ENCODE peak calls at places on chromosome X, in four cellular contexts. One of them, this sample, is unnamed.
A peak's percentile ranks its signal among the peaks of the same experiment; 100 is the strongest.

GRCh38 chrX:11446331-11446730 is 153.1 kb downstream of the AMELX start:
- DNase-seq in IMR-90: peak; percentile 55
- DNase-seq in right lobe of liver: no peak
- DNase-seq in body of pancreas: no peak
- DNase-seq in this sample: no peak

GRCh38 chrX:70769659-70770232 is 138.8 kb downstream of the TEX11 start:
- DNase-seq in right lobe of liver: no peak
- DNase-seq in body of pancreas: no peak
- DNase-seq in IMR-90: peak; percentile 5
- DNase-seq in this sample: no peak

GRCh38 chrX:85561216-85561615 is 181.8 kb upstream of the POF1B start:
- DNase-seq in body of pancreas: no peak
- DNase-seq in IMR-90: no peak
- DNase-seq in right lobe of liver: no peak
- DNase-seq in this sample: no peak

GRCh38 chrX:45628041-45628440 is 427.4 kb upstream of the DIPK2B start:
- DNase-seq in body of pancreas: no peak
- DNase-seq in IMR-90: peak; percentile 48
- DNase-seq in right lobe of liver: no peak
- DNase-seq in this sample: no peak

GRCh38 chrX:24243692-24244091 is 70.2 kb downstream of the SUPT20HL2 start:
- DNase-seq in body of pancreas: no peak
- DNase-seq in right lobe of liver: no peak
- DNase-seq in IMR-90: peak; percentile 9
- DNase-seq in this sample: no peak

GRCh38 chrX:135436966-135437866 is 15.5 kb downstream of the SMIM10L2A start:
- DNase-seq in IMR-90: no peak
- DNase-seq in right lobe of liver: no peak
- DNase-seq in body of pancreas: no peak
- DNase-seq in this sample: no peak

GRCh38 chrX:15299945-15300851 is 15.2 kb downstream of the ASB11 start:
- DNase-seq in IMR-90: peak; percentile 30
- DNase-seq in body of pancreas: peak; percentile 17
- DNase-seq in right lobe of liver: no peak
- DNase-seq in this sample: no peak

GRCh38 chrX:7117587-7117986 is 29.9 kb upstream of the STS start:
- DNase-seq in IMR-90: no peak
- DNase-seq in body of pancreas: no peak
- DNase-seq in right lobe of liver: no peak
- DNase-seq in this sample: no peak

GRCh38 chrX:118694628-118695027 is 32.8 kb upstream of the IL13RA1 start:
- DNase-seq in body of pancreas: no peak
- DNase-seq in right lobe of liver: no peak
- DNase-seq in IMR-90: no peak
- DNase-seq in this sample: no peak

GRCh38 chrX:72360326-72360725 is 54.6 kb upstream of the CITED1 start:
- DNase-seq in right lobe of liver: no peak
- DNase-seq in body of pancreas: no peak
- DNase-seq in IMR-90: no peak
- DNase-seq in this sample: no peak

GRCh38 chrX:95893632-95894031 is 791.0 kb upstream of the DIAPH2 start:
- DNase-seq in IMR-90: no peak
- DNase-seq in right lobe of liver: no peak
- DNase-seq in body of pancreas: peak; percentile 3
- DNase-seq in this sample: no peak

GRCh38 chrX:37462346-37462745 is 109.1 kb upstream of the LANCL3 start:
- DNase-seq in IMR-90: no peak
- DNase-seq in right lobe of liver: no peak
- DNase-seq in body of pancreas: no peak
- DNase-seq in this sample: no peak

GRCh38 chrX:6226646-6227444 is 1.8 kb downstream of the NLGN4X start:
- DNase-seq in body of pancreas: no peak
- DNase-seq in right lobe of liver: no peak
- DNase-seq in IMR-90: no peak
- DNase-seq in this sample: no peak

GRCh38 chrX:151796576-151796975 is 62.0 kb downstream of the CNGA2 start:
- DNase-seq in right lobe of liver: no peak
- DNase-seq in body of pancreas: no peak
- DNase-seq in IMR-90: no peak
- DNase-seq in this sample: no peak

GRCh38 chrX:136658151-136658550 is 10.2 kb downstream of the CD40LG start:
- DNase-seq in right lobe of liver: no peak
- DNase-seq in body of pancreas: no peak
- DNase-seq in IMR-90: no peak
- DNase-seq in this sample: no peak

GRCh38 chrX:108068121-108068520 is 23.2 kb downstream of the PSMD10 start:
- DNase-seq in body of pancreas: no peak
- DNase-seq in right lobe of liver: no peak
- DNase-seq in IMR-90: no peak
- DNase-seq in this sample: no peak

GRCh38 chrX:108064001-108064400 is 19.1 kb downstream of the VSIG1 start:
- DNase-seq in IMR-90: no peak
- DNase-seq in right lobe of liver: no peak
- DNase-seq in body of pancreas: no peak
- DNase-seq in this sample: no peak

DNA sequence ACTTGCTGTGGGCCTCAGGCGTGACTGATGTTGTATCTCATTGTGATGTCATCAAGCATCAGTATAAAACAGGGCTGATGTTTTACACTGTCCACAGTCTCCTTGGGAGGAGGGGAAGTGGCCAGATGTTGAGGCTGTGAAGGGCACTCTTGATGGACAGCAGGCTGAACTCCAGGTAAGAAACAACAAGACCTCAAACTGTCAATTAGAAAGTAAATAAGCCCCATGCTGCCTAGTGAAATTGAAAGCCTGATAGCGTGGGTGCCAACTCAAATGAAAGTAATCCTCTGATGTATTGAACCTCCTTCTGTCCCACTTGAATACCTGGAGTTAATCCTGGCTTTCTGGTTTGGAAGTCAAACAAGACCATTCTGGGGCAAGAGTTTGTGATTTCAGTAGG is 19.7 kb downstream of the VSIG1 start:
- DNase-seq in body of pancreas: no peak
- DNase-seq in right lobe of liver: no peak
- DNase-seq in IMR-90: no peak
- DNase-seq in this sample: no peak
- H3K27me3 ChIP-seq in body of pancreas: no peaks in the 10 kb centered on the region
- H3K27me3 ChIP-seq in right lobe of liver: no peaks in the 10 kb centered on the region
- H3K27me3 ChIP-seq in IMR-90: peaks cover 50% of the 10 kb centered on the region
- H3K27me3 ChIP-seq in this sample: no peaks in the 10 kb centered on the region

DNA sequence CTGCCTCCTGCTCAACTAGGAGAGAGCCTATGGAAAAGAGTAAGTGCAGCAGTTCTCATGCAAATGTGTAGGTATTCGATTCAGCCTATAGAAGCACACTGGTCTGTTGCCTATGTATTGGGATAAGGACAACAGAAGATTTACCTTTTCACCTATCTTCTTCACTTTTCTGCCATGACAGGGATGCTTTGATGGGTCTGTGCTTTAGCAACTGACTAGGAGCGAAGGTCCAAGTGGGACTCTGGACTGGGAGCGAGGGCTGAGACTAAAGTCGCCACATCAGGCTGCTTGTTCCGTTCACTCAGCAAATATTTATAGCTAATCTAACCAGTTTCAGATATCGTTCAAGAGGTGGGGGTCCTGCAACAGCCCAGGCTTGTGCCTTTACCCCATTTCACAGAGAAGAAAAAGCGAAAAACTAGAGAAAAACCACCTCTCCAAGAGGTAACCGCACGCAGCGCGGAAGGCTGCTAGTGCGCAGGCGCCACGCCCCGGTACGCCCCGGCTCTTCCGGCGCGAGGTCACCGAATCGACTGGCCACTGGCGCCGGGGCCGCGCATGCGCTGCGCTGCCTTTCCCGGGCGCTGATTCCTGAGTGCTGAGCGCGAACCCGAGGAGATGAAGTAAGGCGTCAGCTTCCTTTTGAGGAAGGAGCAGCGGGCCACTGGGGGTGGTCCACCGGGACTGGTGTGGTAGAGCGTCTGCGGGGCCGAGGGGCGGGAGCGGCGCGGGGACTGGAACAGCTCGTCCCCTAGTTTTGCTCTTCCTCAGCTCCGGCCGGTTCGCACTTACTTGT is at the start of gene RBMX2:
- DNase-seq in body of pancreas: peak; percentile 78
- DNase-seq in IMR-90: peak; percentile 61
- DNase-seq in right lobe of liver: peak; percentile 81
- DNase-seq in this sample: peak; percentile 85
- TF ChIP-seq POLR2A in body of pancreas: no peak
- TF ChIP-seq POLR2A in IMR-90: no peak
- TF ChIP-seq POLR2A in right lobe of liver: peak; percentile 37
- TF ChIP-seq POLR2A in this sample: peak; percentile 60

DNA sequence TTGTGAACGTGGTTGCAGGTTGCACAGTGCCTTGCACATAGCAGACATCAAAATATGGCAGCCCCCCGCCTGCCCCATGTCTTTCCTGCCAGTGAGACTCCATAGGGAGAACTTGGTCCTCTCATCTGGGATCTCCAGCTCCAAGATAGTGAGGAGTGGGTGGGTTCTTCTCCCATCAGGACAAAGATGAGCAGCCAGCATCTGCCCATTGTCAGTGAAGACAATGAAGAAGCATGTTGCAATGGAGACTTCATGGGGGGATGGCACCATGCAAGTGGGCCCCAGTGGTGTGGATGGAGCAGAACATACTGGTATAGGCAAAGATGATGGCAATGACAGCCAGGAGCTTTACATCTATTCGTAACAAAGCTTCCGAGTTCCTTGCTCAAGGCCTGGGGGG is 80.2 kb downstream of the STARD8 start:
- DNase-seq in IMR-90: no peak
- DNase-seq in right lobe of liver: no peak
- DNase-seq in body of pancreas: no peak
- DNase-seq in this sample: peak; percentile 14
- H3K27me3 ChIP-seq in IMR-90: peaks cover 18% of the 10 kb centered on the region
- H3K27me3 ChIP-seq in right lobe of liver: no peaks in the 10 kb centered on the region
- H3K27me3 ChIP-seq in body of pancreas: no peaks in the 10 kb centered on the region
- H3K27me3 ChIP-seq in this sample: no peaks in the 10 kb centered on the region

GRCh38 chrX:106780259-106780658 is 22.2 kb upstream of the TBC1D8B start:
- DNase-seq in body of pancreas: no peak
- DNase-seq in right lobe of liver: no peak
- DNase-seq in IMR-90: no peak
- DNase-seq in this sample: no peak

GRCh38 chrX:106780664-106781377 is 21.7 kb upstream of the TBC1D8B start:
- DNase-seq in right lobe of liver: no peak
- DNase-seq in body of pancreas: peak; percentile 20
- DNase-seq in IMR-90: no peak
- DNase-seq in this sample: no peak

DNA sequence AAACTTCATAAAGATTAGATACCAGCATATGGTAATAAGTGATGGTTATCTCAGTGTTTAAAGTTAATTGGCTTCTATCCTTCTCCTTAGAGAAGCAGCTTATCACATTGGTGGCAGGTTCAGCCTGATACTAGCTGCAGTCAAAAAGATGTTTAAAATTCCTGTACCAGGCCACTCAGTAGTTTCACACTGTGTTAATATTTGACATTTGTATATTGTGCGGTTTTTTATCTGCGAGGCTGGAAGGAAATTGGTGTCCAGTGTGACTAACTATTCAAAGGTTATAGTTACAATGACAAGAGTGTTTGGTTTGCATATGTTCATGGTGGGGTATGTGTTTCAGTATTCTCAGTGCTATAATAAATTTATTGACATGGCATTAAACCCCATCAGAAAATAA is 27.5 kb upstream of the TBC1D8B start:
- DNase-seq in IMR-90: no peak
- DNase-seq in body of pancreas: no peak
- DNase-seq in right lobe of liver: no peak
- DNase-seq in this sample: no peak
- TF ChIP-seq POLR2A in IMR-90: no peak
- TF ChIP-seq POLR2A in body of pancreas: no peak
- TF ChIP-seq POLR2A in right lobe of liver: no peak
- TF ChIP-seq POLR2A in this sample: no peak

GRCh38 chrX:153524234-153524633 is 6.8 kb downstream of the ATP2B3 start:
- DNase-seq in IMR-90: no peak
- DNase-seq in right lobe of liver: no peak
- DNase-seq in body of pancreas: no peak
- DNase-seq in this sample: no peak
- H3K27me3 ChIP-seq in IMR-90: peaks cover 25% of the 10 kb centered on the region
- H3K27me3 ChIP-seq in right lobe of liver: no peaks in the 10 kb centered on the region
- H3K27me3 ChIP-seq in body of pancreas: no peaks in the 10 kb centered on the region
- H3K27me3 ChIP-seq in this sample: peaks cover 25% of the 10 kb centered on the region

GRCh38 chrX:69501433-69501832 is 2.7 kb upstream of the NALF2 start:
- DNase-seq in body of pancreas: peak; percentile 67
- DNase-seq in right lobe of liver: no peak
- DNase-seq in IMR-90: no peak
- DNase-seq in this sample: no peak

GRCh38 chrX:69504626-69505612 is 793 bp downstream of the NALF2 start:
- DNase-seq in right lobe of liver: no peak
- DNase-seq in body of pancreas: no peak
- DNase-seq in IMR-90: no peak
- DNase-seq in this sample: no peak

GRCh38 chrX:69505772-69506616 is 1.9 kb downstream of the NALF2 start:
- DNase-seq in IMR-90: no peak
- DNase-seq in right lobe of liver: no peak
- DNase-seq in body of pancreas: no peak
- DNase-seq in this sample: no peak

GRCh38 chrX:69503228-69503834 is 795 bp upstream of the NALF2 start:
- DNase-seq in right lobe of liver: no peak
- DNase-seq in IMR-90: no peak
- DNase-seq in body of pancreas: peak; percentile 41
- DNase-seq in this sample: no peak

GRCh38 chrX:69503835-69504625 is at the start of gene NALF2:
- DNase-seq in IMR-90: peak; percentile 11
- DNase-seq in body of pancreas: peak; percentile 51
- DNase-seq in right lobe of liver: peak; percentile 75
- DNase-seq in this sample: peak; percentile 70
- TF ChIP-seq POLR2A in IMR-90: no peak
- TF ChIP-seq POLR2A in body of pancreas: no peak
- TF ChIP-seq POLR2A in right lobe of liver: no peak
- TF ChIP-seq POLR2A in this sample: no peak

DNA sequence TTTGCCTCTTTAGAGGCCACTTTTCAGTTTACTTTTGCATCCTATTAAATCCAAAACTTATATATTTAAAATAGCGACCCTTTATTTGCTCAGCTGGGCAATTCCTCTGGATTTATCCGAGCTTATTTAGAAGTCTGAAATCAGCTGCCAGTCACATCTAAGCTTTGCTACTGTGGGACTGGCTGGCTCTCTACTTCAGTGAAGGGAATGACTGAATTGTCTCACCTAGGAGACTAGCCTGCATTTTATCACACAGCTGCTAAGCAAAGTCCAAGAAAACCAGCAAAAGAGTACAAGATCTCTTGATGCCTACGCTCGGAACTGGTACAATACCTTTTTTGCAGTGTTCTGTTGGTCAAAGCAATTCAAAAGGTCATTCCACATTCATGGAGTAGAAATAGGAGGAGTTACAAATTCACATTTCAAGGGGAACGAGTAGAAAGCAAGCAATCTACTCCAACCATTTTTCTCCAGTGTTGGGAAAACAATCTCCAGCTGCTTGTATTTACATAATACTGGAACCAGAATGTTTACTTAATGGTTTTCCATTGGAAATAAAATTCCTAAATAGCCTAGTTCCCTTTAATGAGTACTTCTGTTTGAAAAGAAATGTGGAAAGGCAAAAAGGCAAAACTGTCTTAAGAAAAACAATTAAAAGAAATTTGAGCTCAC is 160.2 kb downstream of the MAGEB5 start:
- DNase-seq in body of pancreas: peak; percentile 26
- DNase-seq in IMR-90: no peak
- DNase-seq in right lobe of liver: no peak
- DNase-seq in this sample: no peak
- H3K27me3 ChIP-seq in body of pancreas: no peaks in the 10 kb centered on the region
- H3K27me3 ChIP-seq in IMR-90: no peaks in the 10 kb centered on the region
- H3K27me3 ChIP-seq in right lobe of liver: no peaks in the 10 kb centered on the region
- H3K27me3 ChIP-seq in this sample: no peaks in the 10 kb centered on the region